ENCODE peak calls at places on chromosome 1, in seven cellular contexts. One of them, this sample, is unnamed.

GRCh38 chr1:8374812-8375211 is 56.9 kb downstream of the SLC45A1 start:
- DNase-seq in naive thymus-derived CD4-positive, alpha-beta T cell: no peak
- DNase-seq in HS-5: no peak
- DNase-seq in SK-N-SH: no peak
- DNase-seq in iris pigment epithelial cell: peak; percentile 48
- DNase-seq in Calu3: peak; percentile 38
- DNase-seq in activated B cell treated with CpG ODN at 0.5 μM for 24 hours: no peak
- DNase-seq in this sample: peak; percentile 16

GRCh38 chr1:109659145-109659544 is 3.2 kb downstream of the GSTM4 start:
- DNase-seq in Calu3: peak; percentile 45
- DNase-seq in SK-N-SH: no peak
- DNase-seq in activated B cell treated with CpG ODN at 0.5 μM for 24 hours: no peak
- DNase-seq in naive thymus-derived CD4-positive, alpha-beta T cell: no peak
- DNase-seq in iris pigment epithelial cell: no peak
- DNase-seq in HS-5: no peak
- DNase-seq in this sample: no peak

GRCh38 chr1:28313710-28314510 is 14.9 kb upstream of the MED18 start:
- DNase-seq in SK-N-SH: no peak
- DNase-seq in Calu3: peak; percentile 85
- DNase-seq in activated B cell treated with CpG ODN at 0.5 μM for 24 hours: no peak
- DNase-seq in naive thymus-derived CD4-positive, alpha-beta T cell: no peak
- DNase-seq in HS-5: no peak
- DNase-seq in iris pigment epithelial cell: peak; percentile 95
- DNase-seq in this sample: peak; percentile 10

GRCh38 chr1:230394134-230394533 is 32.0 kb downstream of the PGBD5 start:
- DNase-seq in iris pigment epithelial cell: no peak
- DNase-seq in Calu3: no peak
- DNase-seq in naive thymus-derived CD4-positive, alpha-beta T cell: no peak
- DNase-seq in SK-N-SH: no peak
- DNase-seq in activated B cell treated with CpG ODN at 0.5 μM for 24 hours: no peak
- DNase-seq in HS-5: no peak
- DNase-seq in this sample: no peak

GRCh38 chr1:41268154-41268770 is 26.2 kb upstream of the SCMH1 start:
- DNase-seq in HS-5: peak; percentile 52
- DNase-seq in SK-N-SH: peak; percentile 86
- DNase-seq in naive thymus-derived CD4-positive, alpha-beta T cell: peak; percentile 49
- DNase-seq in iris pigment epithelial cell: peak; percentile 68
- DNase-seq in Calu3: peak; percentile 85
- DNase-seq in activated B cell treated with CpG ODN at 0.5 μM for 24 hours: peak; percentile 55
- DNase-seq in this sample: peak; percentile 58

GRCh38 chr1:63603810-63604209 is 10.6 kb downstream of the PGM1 start:
- DNase-seq in Calu3: no peak
- DNase-seq in HS-5: no peak
- DNase-seq in activated B cell treated with CpG ODN at 0.5 μM for 24 hours: no peak
- DNase-seq in SK-N-SH: no peak
- DNase-seq in iris pigment epithelial cell: peak; percentile 41
- DNase-seq in naive thymus-derived CD4-positive, alpha-beta T cell: no peak
- DNase-seq in this sample: no peak

GRCh38 chr1:29585656-29586055 is 349.3 kb downstream of the PTPRU start:
- DNase-seq in iris pigment epithelial cell: no peak
- DNase-seq in SK-N-SH: no peak
- DNase-seq in naive thymus-derived CD4-positive, alpha-beta T cell: no peak
- DNase-seq in HS-5: no peak
- DNase-seq in Calu3: no peak
- DNase-seq in activated B cell treated with CpG ODN at 0.5 μM for 24 hours: no peak
- DNase-seq in this sample: no peak

GRCh38 chr1:213908521-213908920 is 79.3 kb upstream of the PROX1 start:
- DNase-seq in activated B cell treated with CpG ODN at 0.5 μM for 24 hours: no peak
- DNase-seq in iris pigment epithelial cell: no peak
- DNase-seq in SK-N-SH: no peak
- DNase-seq in HS-5: no peak
- DNase-seq in Calu3: no peak
- DNase-seq in naive thymus-derived CD4-positive, alpha-beta T cell: no peak
- DNase-seq in this sample: no peak

GRCh38 chr1:44377925-44378784 is 23.1 kb upstream of the ERI3 start:
- DNase-seq in iris pigment epithelial cell: peak; percentile 50
- DNase-seq in HS-5: no peak
- DNase-seq in Calu3: peak; percentile 65
- DNase-seq in naive thymus-derived CD4-positive, alpha-beta T cell: peak; percentile 28
- DNase-seq in SK-N-SH: peak; percentile 43
- DNase-seq in activated B cell treated with CpG ODN at 0.5 μM for 24 hours: no peak
- DNase-seq in this sample: no peak

GRCh38 chr1:154418062-154418897 is 13.1 kb downstream of the IL6R start:
- DNase-seq in Calu3: peak; percentile 94
- DNase-seq in iris pigment epithelial cell: peak; percentile 30
- DNase-seq in HS-5: no peak
- DNase-seq in SK-N-SH: peak; percentile 49
- DNase-seq in activated B cell treated with CpG ODN at 0.5 μM for 24 hours: no peak
- DNase-seq in naive thymus-derived CD4-positive, alpha-beta T cell: no peak
- DNase-seq in this sample: no peak

GRCh38 chr1:86450847-86451246 is 17.9 kb upstream of the CLCA1 start:
- DNase-seq in Calu3: no peak
- DNase-seq in HS-5: no peak
- DNase-seq in activated B cell treated with CpG ODN at 0.5 μM for 24 hours: no peak
- DNase-seq in iris pigment epithelial cell: no peak
- DNase-seq in naive thymus-derived CD4-positive, alpha-beta T cell: no peak
- DNase-seq in SK-N-SH: no peak
- DNase-seq in this sample: no peak

GRCh38 chr1:33300673-33301072 is 20.2 kb downstream of the A3GALT2 start:
- DNase-seq in activated B cell treated with CpG ODN at 0.5 μM for 24 hours: no peak
- DNase-seq in HS-5: no peak
- DNase-seq in SK-N-SH: no peak
- DNase-seq in iris pigment epithelial cell: peak; percentile 90
- DNase-seq in naive thymus-derived CD4-positive, alpha-beta T cell: no peak
- DNase-seq in Calu3: no peak
- DNase-seq in this sample: no peak

GRCh38 chr1:145952903-145953302 is 4.9 kb downstream of the LIX1L start:
- DNase-seq in Calu3: no peak
- DNase-seq in HS-5: no peak
- DNase-seq in activated B cell treated with CpG ODN at 0.5 μM for 24 hours: no peak
- DNase-seq in iris pigment epithelial cell: no peak
- DNase-seq in naive thymus-derived CD4-positive, alpha-beta T cell: no peak
- DNase-seq in SK-N-SH: no peak
- DNase-seq in this sample: no peak

GRCh38 chr1:89922911-89923310 is 72.0 kb upstream of the ZNF326 start:
- DNase-seq in activated B cell treated with CpG ODN at 0.5 μM for 24 hours: no peak
- DNase-seq in SK-N-SH: no peak
- DNase-seq in HS-5: no peak
- DNase-seq in Calu3: no peak
- DNase-seq in naive thymus-derived CD4-positive, alpha-beta T cell: no peak
- DNase-seq in iris pigment epithelial cell: no peak
- DNase-seq in this sample: no peak

GRCh38 chr1:185338719-185339622 is 21.9 kb upstream of the IVNS1ABP start:
- DNase-seq in SK-N-SH: no peak
- DNase-seq in naive thymus-derived CD4-positive, alpha-beta T cell: peak; percentile 58
- DNase-seq in HS-5: no peak
- DNase-seq in Calu3: no peak
- DNase-seq in activated B cell treated with CpG ODN at 0.5 μM for 24 hours: no peak
- DNase-seq in iris pigment epithelial cell: peak; percentile 63
- DNase-seq in this sample: no peak

GRCh38 chr1:218705911-218706893 is 361.1 kb downstream of the TGFB2 start:
- DNase-seq in iris pigment epithelial cell: peak; percentile 100
- DNase-seq in Calu3: peak; percentile 82
- DNase-seq in activated B cell treated with CpG ODN at 0.5 μM for 24 hours: no peak
- DNase-seq in HS-5: peak; percentile 98
- DNase-seq in SK-N-SH: no peak
- DNase-seq in naive thymus-derived CD4-positive, alpha-beta T cell: no peak
- DNase-seq in this sample: peak; percentile 72

GRCh38 chr1:24695202-24695974 is 49.9 kb upstream of the CLIC4 start:
- DNase-seq in SK-N-SH: no peak
- DNase-seq in Calu3: no peak
- DNase-seq in HS-5: no peak
- DNase-seq in iris pigment epithelial cell: no peak
- DNase-seq in activated B cell treated with CpG ODN at 0.5 μM for 24 hours: no peak
- DNase-seq in naive thymus-derived CD4-positive, alpha-beta T cell: no peak
- DNase-seq in this sample: no peak

GRCh38 chr1:43796111-43796581 is 88.8 kb downstream of the ST3GAL3 start:
- DNase-seq in naive thymus-derived CD4-positive, alpha-beta T cell: no peak
- DNase-seq in Calu3: no peak
- DNase-seq in iris pigment epithelial cell: peak; percentile 80
- DNase-seq in HS-5: no peak
- DNase-seq in activated B cell treated with CpG ODN at 0.5 μM for 24 hours: no peak
- DNase-seq in SK-N-SH: no peak
- DNase-seq in this sample: no peak

GRCh38 chr1:18632711-18633427 is 2.2 kb downstream of the PAX7 start:
- DNase-seq in Calu3: no peak
- DNase-seq in activated B cell treated with CpG ODN at 0.5 μM for 24 hours: no peak
- DNase-seq in SK-N-SH: peak; percentile 49
- DNase-seq in iris pigment epithelial cell: no peak
- DNase-seq in naive thymus-derived CD4-positive, alpha-beta T cell: no peak
- DNase-seq in HS-5: no peak
- DNase-seq in this sample: no peak

GRCh38 chr1:234466945-234467344 is 12.0 kb downstream of the TARBP1 start:
- DNase-seq in activated B cell treated with CpG ODN at 0.5 μM for 24 hours: no peak
- DNase-seq in naive thymus-derived CD4-positive, alpha-beta T cell: no peak
- DNase-seq in SK-N-SH: no peak
- DNase-seq in iris pigment epithelial cell: no peak
- DNase-seq in HS-5: no peak
- DNase-seq in Calu3: no peak
- DNase-seq in this sample: no peak

GRCh38 chr1:109391161-109391556 is 6.6 kb downstream of the SORT1 start:
- DNase-seq in activated B cell treated with CpG ODN at 0.5 μM for 24 hours: no peak
- DNase-seq in HS-5: no peak
- DNase-seq in Calu3: no peak
- DNase-seq in iris pigment epithelial cell: peak; percentile 59
- DNase-seq in SK-N-SH: no peak
- DNase-seq in naive thymus-derived CD4-positive, alpha-beta T cell: no peak
- DNase-seq in this sample: no peak

GRCh38 chr1:12341667-12342066 is 111.8 kb downstream of the VPS13D start:
- DNase-seq in iris pigment epithelial cell: no peak
- DNase-seq in naive thymus-derived CD4-positive, alpha-beta T cell: no peak
- DNase-seq in SK-N-SH: no peak
- DNase-seq in HS-5: no peak
- DNase-seq in activated B cell treated with CpG ODN at 0.5 μM for 24 hours: no peak
- DNase-seq in Calu3: no peak
- DNase-seq in this sample: no peak

This sample was measured in T1000.